ENCODE peak calls at places on chromosome 9, in four cellular contexts. Y, Q, T and S are unnamed samples.

GRCh38 chr9:34547960-34548603 is 25.3 kb upstream of the ENHO start:
- DNase-seq in Y (peak; percentile 85), Q (peak; percentile 68), T (peak; percentile 57), S (no peak)

GRCh38 chr9:86350006-86350755 is 4.0 kb downstream of the TUT7 start:
- DNase-seq in Y (no peak), Q (no peak), T (no peak), S (no peak)

GRCh38 chr9:111456536-111456935 is 27.6 kb downstream of the ECPAS start:
- DNase-seq in Y (no peak), Q (peak; percentile 43), T (no peak), S (no peak)

GRCh38 chr9:113590991-113591898 is 127.7 kb downstream of the RGS3 start:
- DNase-seq in Y (peak; percentile 86), Q (peak; percentile 93), T (peak; percentile 84), S (no peak)

GRCh38 chr9:93262537-93263310 is 78.8 kb downstream of the WNK2 start:
- DNase-seq in Y (no peak), Q (no peak), T (no peak), S (no peak)

GRCh38 chr9:136331030-136331429 is 3.7 kb downstream of the GPSM1 start:
- DNase-seq in Y (no peak), Q (no peak), T (no peak), S (no peak)

GRCh38 chr9:93058357-93059096 is at the start of gene SUSD3:
- DNase-seq in Y (peak; percentile 73), Q (peak; percentile 90), T (peak; percentile 37), S (no peak)

GRCh38 chr9:84024041-84024575 is 43.5 kb downstream of the RMI1 start:
- DNase-seq in Y (no peak), Q (no peak), T (no peak), S (no peak)

GRCh38 chr9:126386088-126386487 is 59.5 kb downstream of the MVB12B start:
- DNase-seq in Y (no peak), Q (peak; percentile 62), T (no peak), S (no peak)

GRCh38 chr9:94150279-94150828 is 66.1 kb downstream of the PTPDC1 start:
- DNase-seq in Y (no peak), Q (no peak), T (no peak), S (no peak)

GRCh38 chr9:137703842-137704508 is 85.2 kb downstream of the EHMT1 start:
- DNase-seq in Y (no peak), Q (no peak), T (no peak), S (no peak)

GRCh38 chr9:91192379-91192775 is 169.3 kb downstream of the AUH start:
- DNase-seq in Y (no peak), Q (no peak), T (no peak), S (no peak)

GRCh38 chr9:135612981-135613910 is 26.1 kb downstream of the GLT6D1 start:
- DNase-seq in Y (no peak), Q (no peak), T (no peak), S (no peak)

GRCh38 chr9:100525563-100525962 is 52.3 kb upstream of the CAVIN4 start:
- DNase-seq in Y (no peak), Q (no peak), T (peak; percentile 2), S (no peak)

GRCh38 chr9:97761066-97761598 is 64.0 kb upstream of the XPA start:
- DNase-seq in Y (no peak), Q (no peak), T (no peak), S (no peak)

GRCh38 chr9:121816845-121817450 is 165.5 kb downstream of the DAB2IP start:
- DNase-seq in Y (no peak), Q (no peak), T (no peak), S (no peak)
- H3K4me1 ChIP-seq in Y (no peaks in the 10 kb centered on the region), Q (peaks cover 16% of the 10 kb centered on the region), T (peaks cover 11% of the 10 kb centered on the region), S (peaks cover 13% of the 10 kb centered on the region)

GRCh38 chr9:130042406-130042930 is 521 bp downstream of the FNBP1 start:
- DNase-seq in Y (peak; percentile 72), Q (no peak), T (peak; percentile 47), S (no peak)

GRCh38 chr9:130042931-130043653 is at the start of gene FNBP1:
- DNase-seq in Y (peak; percentile 76), Q (peak; percentile 92), T (peak; percentile 90), S (no peak)

GRCh38 chr9:130040901-130041647 is 1.9 kb downstream of the FNBP1 start:
- DNase-seq in Y (no peak), Q (no peak), T (no peak), S (no peak)

GRCh38 chr9:130041648-130042405 is 1.2 kb downstream of the FNBP1 start:
- DNase-seq in Y (peak; percentile 62), Q (peak; percentile 37), T (no peak), S (no peak)

GRCh38 chr9:130039504-130040147 is 3.4 kb downstream of the FNBP1 start:
- DNase-seq in Y (no peak), Q (no peak), T (peak; percentile 63), S (no peak)
- H3K4me3 ChIP-seq in Y (no peak overlapping the region), Q (no peak overlapping the region), T (peak overlapping the region; percentile 95), S (peak overlapping the region; percentile 21)

GRCh38 chr9:110131499-110131898 is 76.5 kb downstream of the C9orf152 start:
- DNase-seq in Y (no peak), Q (peak; percentile 91), T (no peak), S (no peak)
- H3K27ac ChIP-seq in Y (no peak overlapping the region), Q (no peak overlapping the region), T (no peak overlapping the region), S (no peak overlapping the region)

GRCh38 chr9:106111039-106111740 is 416.8 kb downstream of the TMEM38B start:
- DNase-seq in Y (no peak), Q (peak; percentile 23), T (no peak), S (no peak)
- H3K4me1 ChIP-seq in Y (no peaks in the 10 kb centered on the region), Q (no peaks in the 10 kb centered on the region), T (no peaks in the 10 kb centered on the region), S (no peaks in the 10 kb centered on the region)

DNA sequence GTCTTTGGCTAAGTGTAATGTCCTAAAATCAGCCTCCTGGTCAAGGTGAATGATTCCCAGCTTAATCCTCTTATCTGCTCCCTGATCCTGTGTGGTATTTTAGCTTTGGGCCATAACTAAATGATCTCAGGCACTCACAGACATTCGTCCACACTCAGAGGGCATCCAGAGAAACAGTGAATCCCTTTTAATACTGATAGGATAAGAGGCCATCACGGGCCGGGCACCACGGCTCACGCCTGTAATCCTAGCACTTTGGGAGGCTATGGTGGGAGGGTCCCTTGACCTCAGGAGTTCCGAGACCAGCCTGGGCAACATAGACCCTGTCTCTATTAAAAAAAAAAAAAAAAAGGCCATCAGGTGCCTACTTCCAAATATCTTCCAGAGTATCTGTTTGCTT is 6.3 kb downstream of the PDCL start:
- DNase-seq in Y (no peak), Q (no peak), T (no peak), S (no peak)
- H3K4me3 ChIP-seq in Y (no peak overlapping the region), Q (no peak overlapping the region), T (no peak overlapping the region), S (no peak overlapping the region)

DNA sequence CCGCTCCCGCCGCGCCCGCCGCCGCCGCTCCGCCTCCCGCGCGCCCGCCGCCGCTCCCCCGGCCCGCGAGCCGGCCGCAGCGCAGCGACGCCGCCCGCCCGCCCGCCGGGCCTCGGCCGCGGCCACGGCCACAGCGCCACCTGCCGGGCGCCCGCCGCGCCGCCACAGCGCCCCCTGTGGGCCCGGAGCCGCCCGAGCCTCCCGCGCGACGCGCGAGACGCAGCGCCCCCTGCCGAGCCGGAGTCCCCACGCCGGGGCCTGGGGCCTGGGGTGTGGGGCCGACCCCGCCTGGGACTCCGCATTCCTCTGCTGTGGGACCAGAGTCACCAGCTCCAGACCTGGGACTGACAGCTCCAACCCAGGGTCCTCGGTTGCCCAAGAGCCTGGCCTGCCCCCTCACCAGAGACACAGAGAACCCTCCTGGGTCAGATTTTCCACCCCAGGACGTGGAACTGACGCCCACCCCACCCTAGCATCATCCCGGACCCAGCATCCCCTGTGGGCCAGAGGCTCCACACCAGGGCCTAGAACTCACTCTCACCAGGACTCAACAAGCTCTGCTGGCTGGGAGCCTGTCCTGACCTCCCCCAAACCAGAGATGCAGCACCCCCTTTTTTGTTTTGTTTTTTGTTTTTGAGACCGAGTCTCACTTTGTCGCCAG is at the start of gene RAPGEF1:
- DNase-seq in Y (peak; percentile 78), Q (peak; percentile 40), T (peak; percentile 73), S (no peak)
- H3K27ac ChIP-seq in Y (peak within 1 kb of the TSS; percentile 94), Q (peak within 1 kb of the TSS; percentile 58), T (peak within 1 kb of the TSS; percentile 73), S (peak within 1 kb of the TSS; percentile 96)

GRCh38 chr9:130847306-130848217 is 12.5 kb downstream of the ABL1 start:
- DNase-seq in Y (peak; percentile 93), Q (peak; percentile 91), T (peak; percentile 94), S (no peak)
- H3K4me1 ChIP-seq in Y (peaks cover 66% of the 10 kb centered on the region), Q (peaks cover 5% of the 10 kb centered on the region), T (peaks cover 74% of the 10 kb centered on the region), S (peaks cover 6% of the 10 kb centered on the region)